ENCODE peak calls at places on chromosomes 6 and 20, in six cellular contexts. Q is GM23338, V is right lobe of liver, Z is H1, K is psoas muscle, W is SK-N-SH. S is an unnamed sample.

GRCh38 chr20:36885355-36885754 is 9.4 kb downstream of the TLDC2 start:
- DNase-seq in Z (no peak), W (no peak), V (no peak), K (no peak), Q (peak; percentile 60), S (no peak)

GRCh38 chr6:169811521-169812256 is 60.3 kb downstream of the ERMARD start:
- DNase-seq in Q (no peak), Z (no peak), W (no peak), V (no peak), K (no peak), S (no peak)

GRCh38 chr6:110357696-110358535 is at the start of gene METTL24:
- DNase-seq in V (peak; percentile 39), Q (peak; percentile 70), Z (no peak), W (peak; percentile 85), K (no peak), S (no peak)

GRCh38 chr20:62313021-62313420 is 10.2 kb downstream of the ADRM1 start:
- DNase-seq in W (no peak), K (no peak), Z (no peak), Q (no peak), V (no peak), S (no peak)

GRCh38 chr20:11549172-11550117 is 368.2 kb upstream of the BTBD3 start:
- DNase-seq in Z (no peak), K (no peak), W (no peak), V (no peak), Q (no peak), S (no peak)

GRCh38 chr6:154766288-154766687 is 33.1 kb downstream of the SCAF8 start:
- DNase-seq in K (no peak), Q (no peak), W (no peak), Z (no peak), V (no peak), S (no peak)

GRCh38 chr6:19342616-19343015 is 494.6 kb upstream of the ID4 start:
- DNase-seq in W (no peak), K (no peak), Q (no peak), V (no peak), Z (no peak), S (peak; percentile 55)

GRCh38 chr6:30163090-30163917 is at the start of gene TRIM15:
- DNase-seq in Z (no peak), Q (peak; percentile 66), K (no peak), V (peak; percentile 86), W (no peak), S (peak; percentile 41)

GRCh38 chr20:44495257-44495656 is 19.6 kb downstream of the TTPAL start:
- DNase-seq in Z (no peak), V (no peak), Q (no peak), W (no peak), K (no peak), S (peak; percentile 94)

GRCh38 chr6:16762265-16762546 is 946 bp upstream of the ATXN1 start:
- DNase-seq in Q (peak; percentile 59), V (no peak), K (no peak), Z (no peak), W (no peak), S (no peak)

GRCh38 chr6:82283771-82284420 is 36.4 kb upstream of the IBTK start:
- DNase-seq in K (no peak), Z (no peak), Q (peak; percentile 32), W (no peak), V (no peak), S (no peak)

GRCh38 chr6:16964553-16965499 is 137.0 kb upstream of the STMND1 start:
- DNase-seq in K (peak; percentile 81), Z (peak; percentile 71), V (peak; percentile 69), Q (peak; percentile 88), W (peak; percentile 70), S (peak; percentile 56)

GRCh38 chr20:25254986-25255680 is 7.2 kb downstream of the PYGB start:
- DNase-seq in Q (no peak), W (peak; percentile 68), K (peak; percentile 64), Z (no peak), V (peak; percentile 79), S (no peak)

GRCh38 chr6:64330694-64331309 is 695.2 kb downstream of the PHF3 start:
- DNase-seq in Q (peak; percentile 83), K (peak; percentile 68), V (peak; percentile 79), W (no peak), Z (peak; percentile 21), S (peak; percentile 47)

GRCh38 chr6:26554669-26555504 is 16.7 kb downstream of the HMGN4 start:
- DNase-seq in Q (peak; percentile 68), Z (no peak), W (no peak), K (no peak), V (no peak), S (peak; percentile 55)

GRCh38 chr6:148999501-148999900 is 252.7 kb downstream of the UST start:
- DNase-seq in W (no peak), Q (no peak), K (no peak), V (no peak), Z (no peak), S (peak; percentile 63)

DNA sequence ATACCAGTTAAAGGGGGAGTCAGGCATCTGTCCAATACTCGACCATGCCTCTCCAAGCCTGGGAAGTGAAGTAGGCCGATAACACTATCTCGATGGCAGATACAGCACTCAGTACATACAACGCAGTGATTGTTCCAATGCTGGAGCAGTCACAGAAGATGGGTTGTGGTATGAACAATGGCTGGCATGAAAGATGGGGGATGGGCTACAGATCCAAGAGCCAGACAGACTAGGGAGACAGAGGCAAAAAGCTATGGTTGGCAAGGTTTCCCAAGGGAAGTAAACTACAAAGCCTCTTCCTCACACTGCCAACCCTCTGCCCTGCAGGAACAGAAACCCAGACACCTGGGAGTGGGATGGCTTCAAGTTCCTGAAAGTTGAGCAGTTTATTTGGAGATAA is 19.2 kb downstream of the FKBP1A start:
- DNase-seq in K (no peak), Z (no peak), Q (no peak), V (no peak), W (no peak), S (no peak)
- H3K36me3 ChIP-seq in K (peaks cover 50% of the 10 kb centered on the region), Z (peaks cover 14% of the 10 kb centered on the region), Q (peaks cover 10% of the 10 kb centered on the region), V (no peaks in the 10 kb centered on the region), W (peaks cover 48% of the 10 kb centered on the region), S (peaks cover 9% of the 10 kb centered on the region)

DNA sequence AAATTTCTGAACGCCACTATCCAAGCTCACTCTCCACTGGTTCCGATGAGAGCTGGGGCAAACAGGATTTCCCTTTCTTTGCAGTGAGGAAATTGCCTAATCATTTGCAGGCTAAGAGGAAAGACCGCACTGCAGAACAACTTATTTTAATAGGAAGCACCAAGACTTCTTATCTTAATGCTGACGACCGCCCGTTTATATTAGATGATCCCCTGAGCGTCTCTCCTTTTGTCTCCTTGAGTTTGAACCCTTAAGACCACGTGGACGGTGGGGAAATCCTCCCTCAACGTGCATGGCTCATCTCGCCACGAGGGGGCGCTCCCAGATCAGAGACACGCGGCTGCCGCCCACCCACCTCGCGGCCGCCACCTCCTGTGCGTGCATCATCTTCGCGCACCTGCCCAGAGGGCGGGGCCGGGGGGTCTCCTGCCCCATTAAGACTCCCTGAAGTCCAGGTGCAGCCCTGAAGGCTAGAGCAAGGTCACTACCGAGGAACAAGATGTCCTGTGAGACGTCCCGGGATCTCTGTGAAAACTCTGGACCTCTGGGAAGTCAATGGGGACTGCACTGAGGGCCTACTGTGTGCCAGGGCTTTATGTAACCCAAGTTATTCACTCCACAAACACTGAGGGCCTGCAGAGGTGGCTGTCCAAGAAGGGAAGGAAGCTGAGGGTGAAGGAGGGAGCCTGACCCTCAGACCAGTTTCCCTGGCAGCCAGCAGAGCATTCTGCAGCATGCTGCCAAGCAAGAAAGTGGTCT is 28.2 kb downstream of the PDYN start:
- DNase-seq in V (peak; percentile 77), W (peak; percentile 84), Q (peak; percentile 90), K (peak; percentile 86), Z (peak; percentile 73), S (peak; percentile 42)
- H3K4me3 ChIP-seq in V (peak overlapping the region; percentile 0), W (no peak overlapping the region), Q (peak overlapping the region; percentile 50), K (peak overlapping the region; percentile 39), Z (peak overlapping the region; percentile 50), S (peak overlapping the region; percentile 11)

GRCh38 chr6:151430886-151431285 is 21.0 kb downstream of the RMND1 start:
- DNase-seq in W (no peak), V (no peak), Z (no peak), K (no peak), Q (peak; percentile 21), S (no peak)

GRCh38 chr6:151428336-151428735 is 23.6 kb downstream of the RMND1 start:
- DNase-seq in Q (no peak), V (no peak), K (no peak), Z (no peak), W (no peak), S (no peak)

GRCh38 chr6:151434369-151434768 is 17.6 kb downstream of the RMND1 start:
- DNase-seq in V (no peak), K (no peak), Z (no peak), Q (no peak), W (no peak), S (no peak)

GRCh38 chr6:151432650-151433049 is 19.3 kb downstream of the RMND1 start:
- DNase-seq in Z (no peak), Q (no peak), K (no peak), W (no peak), V (no peak), S (no peak)

GRCh38 chr6:151431336-151431735 is 20.6 kb downstream of the RMND1 start:
- DNase-seq in K (no peak), Q (no peak), Z (no peak), W (no peak), V (no peak), S (no peak)
- H3K36me3 ChIP-seq in K (peaks cover 62% of the 10 kb centered on the region), Q (peaks cover 28% of the 10 kb centered on the region), Z (peaks cover 26% of the 10 kb centered on the region), W (peaks cover 60% of the 10 kb centered on the region), V (no peaks in the 10 kb centered on the region), S (peaks cover 5% of the 10 kb centered on the region)

GRCh38 chr6:1382331-1382882 is 7.0 kb upstream of the FOXF2 start:
- DNase-seq in Z (no peak), K (no peak), Q (peak; percentile 70), W (no peak), V (no peak), S (no peak)

GRCh38 chr6:1379810-1380198 is 9.6 kb upstream of the FOXF2 start:
- DNase-seq in K (no peak), V (no peak), Z (no peak), W (no peak), Q (no peak), S (no peak)

GRCh38 chr6:1380625-1381396 is 8.6 kb upstream of the FOXF2 start:
- DNase-seq in W (no peak), Z (no peak), V (no peak), K (no peak), Q (no peak), S (no peak)

GRCh38 chr6:1382883-1383728 is 6.3 kb upstream of the FOXF2 start:
- DNase-seq in V (no peak), Z (no peak), Q (peak; percentile 80), K (no peak), W (no peak), S (no peak)

DNA sequence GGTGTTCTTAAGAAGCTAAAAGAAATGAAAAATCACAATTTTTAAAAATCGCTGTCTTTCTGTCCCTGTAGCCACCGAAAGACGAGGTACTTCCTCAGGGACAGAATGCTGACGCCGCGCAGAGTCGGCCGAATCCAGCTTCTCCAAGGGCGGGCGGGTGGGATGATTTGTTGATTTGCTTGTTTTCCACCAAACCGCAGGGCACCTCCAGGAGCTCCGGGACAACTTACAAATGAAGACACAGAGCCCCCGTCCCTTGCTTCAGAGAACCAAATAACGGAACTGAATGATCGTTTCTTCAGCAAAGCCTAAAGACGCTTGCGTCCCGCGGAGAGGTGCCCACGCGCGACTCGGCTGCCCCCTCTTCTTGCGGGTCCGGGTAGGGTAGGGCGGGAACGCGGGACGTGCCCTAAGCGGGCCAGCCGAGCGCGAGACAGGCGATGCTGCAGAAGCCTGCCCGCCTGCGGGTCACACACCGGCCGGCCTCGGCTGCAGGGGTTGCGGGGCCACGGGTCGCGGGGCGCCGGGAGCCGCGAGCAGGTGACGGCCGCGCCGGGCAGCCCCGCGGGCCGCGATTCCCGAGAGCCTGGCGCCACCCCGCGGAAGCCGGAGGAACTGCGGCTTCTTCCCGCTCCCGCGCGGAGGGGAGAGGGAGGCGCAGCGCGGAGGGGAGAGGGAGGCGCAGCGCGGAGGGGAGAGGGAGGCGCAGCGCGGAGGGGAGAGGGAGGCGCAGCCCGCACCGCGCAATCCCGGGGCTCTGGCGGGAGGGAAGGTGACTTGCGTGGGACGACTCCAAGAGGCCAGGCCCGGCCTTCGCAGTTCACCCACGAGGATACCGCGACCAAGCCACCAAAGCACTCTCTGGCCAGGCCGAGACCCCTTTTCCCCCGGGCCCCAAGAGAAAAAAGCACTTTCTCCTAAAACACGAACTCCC is 7.7 kb upstream of the FOXF2 start:
- DNase-seq in V (peak; percentile 50), Z (no peak), K (no peak), W (peak; percentile 86), Q (peak; percentile 73), S (no peak)
- H3K4me3 ChIP-seq in V (no peak overlapping the region), Z (peak overlapping the region; percentile 63), K (peak overlapping the region; percentile 59), W (no peak overlapping the region), Q (peak overlapping the region; percentile 62), S (no peak overlapping the region)